ENCODE peak calls at places on chromosomes 2 and 18, in six cellular contexts. T, L, O, Z, E and R are unnamed samples.

GRCh38 chr2:46866770-46867246 is 48.8 kb downstream of the MCFD2 start:
- DNase-seq in E (peak), L (no peak), O (no peak), Z (peak), T (peak), R (no peak)

GRCh38 chr2:74407682-74408081 is 13.7 kb downstream of the C2orf81 start:
- DNase-seq in T (no peak), Z (no peak), E (no peak), L (no peak), O (no peak), R (no peak)

GRCh38 chr2:212709287-212709686 is 170.7 kb upstream of the ERBB4 start:
- DNase-seq in T (no peak), L (peak), O (no peak), Z (no peak), E (no peak), R (no peak)

GRCh38 chr2:236787885-236788284 is 218.3 kb downstream of the ACKR3 start:
- DNase-seq in Z (no peak), L (no peak), O (no peak), E (no peak), T (no peak), R (no peak)

GRCh38 chr2:186561467-186562208 is 28.2 kb upstream of the ITGAV start:
- DNase-seq in T (no peak), E (peak), L (no peak), O (peak), Z (no peak), R (peak)

GRCh38 chr18:44826418-44827259 is 146.0 kb downstream of the SETBP1 start:
- DNase-seq in E (no peak), O (peak), T (peak), L (peak), Z (peak), R (no peak)

GRCh38 chr2:202034249-202035088 is 814 bp downstream of the FZD7 start:
- DNase-seq in E (no peak), O (peak), T (peak), Z (no peak), L (no peak), R (peak)

GRCh38 chr2:231965118-231965517 is 3.6 kb downstream of the DIS3L2 start:
- DNase-seq in L (no peak), O (no peak), E (peak), T (no peak), Z (no peak), R (no peak)

GRCh38 chr2:63055510-63056308 is 5.1 kb downstream of the OTX1 start:
- DNase-seq in Z (no peak), E (no peak), O (no peak), L (no peak), T (no peak), R (peak)

GRCh38 chr2:118371500-118371899 is 283.2 kb downstream of the INSIG2 start:
- DNase-seq in Z (no peak), L (peak), E (peak), T (no peak), O (peak), R (no peak)

GRCh38 chr2:15472133-15472532 is 89.0 kb downstream of the NBAS start:
- DNase-seq in T (no peak), Z (no peak), L (no peak), O (no peak), E (no peak), R (no peak)

GRCh38 chr2:101230541-101230993 is 22.1 kb upstream of the CNOT11 start:
- DNase-seq in T (no peak), O (no peak), L (peak), Z (no peak), E (peak), R (no peak)

GRCh38 chr18:78160961-78161656 is 818.5 kb upstream of the SALL3 start:
- DNase-seq in Z (no peak), E (no peak), L (no peak), O (no peak), T (no peak), R (no peak)

GRCh38 chr2:131034122-131035051 is 58.9 kb downstream of the FAM168B start:
- DNase-seq in E (no peak), O (no peak), L (peak), Z (peak), T (no peak), R (no peak)

GRCh38 chr2:158688722-158689121 is 106.4 kb upstream of the DAPL1 start:
- DNase-seq in T (no peak), O (peak), E (no peak), Z (no peak), L (peak), R (no peak)

GRCh38 chr2:160052524-160052923 is 9.9 kb downstream of the PLA2R1 start:
- DNase-seq in O (no peak), T (no peak), E (no peak), L (no peak), Z (no peak), R (no peak)

GRCh38 chr2:28747714-28748113 is 3.9 kb upstream of the PPP1CB start:
- DNase-seq in O (no peak), E (no peak), Z (no peak), L (no peak), T (peak), R (no peak)

GRCh38 chr2:239597216-239597615 is 196.4 kb upstream of the HDAC4 start:
- DNase-seq in L (no peak), E (no peak), O (no peak), Z (no peak), T (no peak), R (no peak)

GRCh38 chr18:32378705-32379104 is 92.0 kb downstream of the GAREM1 start:
- DNase-seq in L (peak), E (peak), Z (peak), T (no peak), O (peak), R (no peak)

GRCh38 chr2:159571540-159572260 is 44.6 kb downstream of the BAZ2B start:
- DNase-seq in L (no peak), T (no peak), O (no peak), Z (no peak), E (no peak), R (no peak)

GRCh38 chr2:219543596-219544358 is at the start of the genes CHPF and TMEM198:
- DNase-seq in Z (peak), T (peak), L (peak), O (peak), E (peak), R (peak)
- TF ChIP-seq POLR2A in Z (peak), T (peak), L (peak), O (no peak), E (no peak), R (no peak)

GRCh38 chr2:241609859-241610793 is 26.8 kb downstream of the THAP4 start:
- DNase-seq in L (peak), E (peak), T (peak), O (no peak), Z (peak), R (peak)
- TF ChIP-seq POLR2A in L (peak), E (peak), T (peak), O (no peak), Z (no peak), R (no peak)

DNA sequence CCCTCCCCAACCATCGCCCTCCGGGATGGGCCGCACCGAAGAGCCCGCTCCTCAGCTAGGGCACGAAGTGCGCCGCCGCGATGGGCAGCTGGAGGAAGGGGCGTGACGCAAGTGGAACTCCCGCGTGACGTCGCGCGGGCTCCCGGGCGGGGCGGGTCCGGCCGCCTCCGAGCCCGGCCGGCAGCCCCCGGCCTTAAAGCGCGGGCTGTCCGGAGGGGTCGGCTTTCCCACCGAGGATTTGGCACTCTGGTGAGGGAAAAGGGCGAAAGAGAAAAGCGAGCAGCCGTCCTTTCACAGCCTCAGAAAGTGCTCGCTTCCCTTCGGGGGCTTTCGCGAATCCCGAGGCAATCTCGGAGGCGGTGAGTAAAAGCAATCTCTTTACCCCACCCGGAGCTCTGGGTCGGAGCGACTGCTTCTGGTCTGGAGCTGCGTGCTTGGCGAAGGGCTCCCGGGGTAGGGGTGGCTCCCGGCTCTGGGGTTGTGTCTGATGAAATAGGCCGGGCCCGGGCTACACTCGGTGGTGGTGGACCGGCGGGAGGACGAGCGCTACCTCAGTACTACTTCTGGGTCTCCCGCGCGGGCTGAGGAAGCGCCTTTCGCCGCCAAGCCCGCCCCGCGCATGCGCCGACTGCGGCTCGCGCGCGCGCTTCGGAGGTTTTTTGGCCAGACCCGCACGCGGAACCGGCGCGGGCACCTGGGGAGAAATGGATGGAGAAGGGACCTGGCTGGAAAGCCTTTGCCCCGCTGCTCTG is at the start of gene RBBP8:
- DNase-seq in L (peak), Z (peak), T (peak), E (peak), O (peak), R (peak)
- TF ChIP-seq POLR2A in L (peak), Z (no peak), T (peak), E (peak), O (peak), R (peak)

GRCh38 chr2:37554157-37554515 is 117.3 kb downstream of the CDC42EP3 start:
- DNase-seq in O (no peak), L (no peak), E (no peak), T (no peak), Z (no peak), R (no peak)

GRCh38 chr2:37554687-37555086 is 116.8 kb downstream of the CDC42EP3 start:
- DNase-seq in L (no peak), E (no peak), O (no peak), T (no peak), Z (no peak), R (no peak)

GRCh38 chr2:37556256-37556655 is 115.2 kb downstream of the CDC42EP3 start:
- DNase-seq in Z (no peak), L (no peak), O (no peak), T (no peak), E (no peak), R (no peak)

GRCh38 chr2:37553411-37554156 is 117.9 kb downstream of the CDC42EP3 start:
- DNase-seq in L (no peak), O (no peak), T (no peak), Z (no peak), E (no peak), R (no peak)

GRCh38 chr2:37555457-37555856 is 116.0 kb downstream of the CDC42EP3 start:
- DNase-seq in O (no peak), E (no peak), T (no peak), L (no peak), Z (no peak), R (no peak)
- TF ChIP-seq POLR2A in O (no peak), E (no peak), T (no peak), L (no peak), Z (no peak), R (no peak)

DNA sequence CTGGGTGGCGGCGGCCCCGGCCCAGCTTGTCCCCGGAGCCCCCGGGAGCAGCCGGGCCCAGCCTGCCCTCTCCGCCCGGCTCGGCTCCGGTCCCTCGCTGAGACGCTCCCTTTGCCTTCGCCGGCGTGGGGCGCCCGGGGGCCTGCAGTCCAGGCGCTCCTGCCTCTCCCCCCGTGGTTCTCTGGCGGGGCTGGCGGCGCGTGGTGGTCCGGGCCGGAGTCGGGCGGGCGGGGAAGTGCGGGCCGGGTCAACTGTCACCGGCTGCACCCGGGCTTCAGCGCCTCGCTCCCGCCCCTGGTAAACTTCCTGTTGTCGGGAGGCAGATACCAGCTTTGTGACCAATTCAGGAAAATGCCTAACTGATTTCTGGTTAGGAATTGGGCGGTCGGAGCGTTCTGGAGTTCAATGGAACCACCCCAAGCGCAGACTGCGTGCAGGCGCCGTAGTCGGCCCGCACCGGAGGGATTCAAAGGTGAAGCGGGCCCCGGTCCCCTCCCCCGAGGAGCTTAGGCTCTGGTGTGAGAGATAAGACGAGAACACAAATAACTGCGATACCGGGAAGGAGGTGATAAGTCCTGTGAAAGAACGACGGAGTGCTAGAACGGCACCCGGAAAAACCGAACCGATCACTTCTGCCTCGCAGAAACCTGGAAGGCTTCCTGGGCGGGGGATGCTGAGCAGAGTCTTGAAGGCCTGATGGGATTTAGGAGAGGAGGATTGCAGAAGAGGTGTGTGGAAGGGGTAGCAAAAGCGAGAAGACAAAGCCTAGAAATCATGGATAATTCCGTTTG is 884 bp downstream of the CAB39 start:
- DNase-seq in T (peak), E (peak), O (peak), L (no peak), Z (peak), R (peak)
- TF ChIP-seq POLR2A in T (peak), E (no peak), O (no peak), L (no peak), Z (no peak), R (peak)

DNA sequence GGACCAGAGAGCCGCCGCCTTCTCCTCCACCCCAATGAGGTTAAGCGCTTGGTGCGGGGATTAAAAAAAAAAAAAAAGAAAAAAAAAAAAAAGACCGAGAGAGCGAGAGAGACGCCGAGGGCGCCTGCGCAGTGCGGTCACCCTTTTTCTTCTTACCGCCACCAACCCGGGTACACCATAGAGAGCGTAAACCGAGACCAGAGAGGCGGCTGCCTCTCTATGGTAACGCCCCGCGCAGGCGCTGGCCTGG is at the start of gene CLASP1:
- DNase-seq in L (peak), T (peak), Z (peak), E (peak), O (peak), R (peak)
- TF ChIP-seq POLR2A in L (no peak), T (no peak), Z (no peak), E (no peak), O (peak), R (no peak)

GRCh38 chr18:9404565-9405060 is 70.0 kb downstream of the TWSG1 start:
- DNase-seq in E (no peak), T (no peak), L (no peak), O (no peak), Z (no peak), R (peak)
- TF ChIP-seq POLR2A in E (no peak), T (no peak), L (no peak), O (no peak), Z (no peak), R (no peak)

GRCh38 chr2:173775440-173775839 is 189.7 kb downstream of the SP3 start:
- DNase-seq in E (no peak), T (no peak), Z (no peak), O (no peak), L (no peak), R (no peak)
- TF ChIP-seq POLR2A in E (no peak), T (no peak), Z (no peak), O (no peak), L (no peak), R (no peak)

GRCh38 chr2:112140413-112140802 is 2.2 kb downstream of the FBLN7 start:
- DNase-seq in Z (no peak), T (no peak), E (no peak), O (no peak), L (no peak), R (no peak)

GRCh38 chr2:112137516-112138142 is 556 bp upstream of the FBLN7 start:
- DNase-seq in E (peak), L (peak), Z (no peak), O (no peak), T (no peak), R (no peak)

GRCh38 chr2:112140899-112141622 is 2.9 kb downstream of the FBLN7 start:
- DNase-seq in T (no peak), O (no peak), Z (no peak), L (no peak), E (no peak), R (no peak)

GRCh38 chr2:112136081-112136480 is 2.1 kb upstream of the FBLN7 start:
- DNase-seq in T (no peak), E (no peak), Z (no peak), L (no peak), O (no peak), R (no peak)

DNA sequence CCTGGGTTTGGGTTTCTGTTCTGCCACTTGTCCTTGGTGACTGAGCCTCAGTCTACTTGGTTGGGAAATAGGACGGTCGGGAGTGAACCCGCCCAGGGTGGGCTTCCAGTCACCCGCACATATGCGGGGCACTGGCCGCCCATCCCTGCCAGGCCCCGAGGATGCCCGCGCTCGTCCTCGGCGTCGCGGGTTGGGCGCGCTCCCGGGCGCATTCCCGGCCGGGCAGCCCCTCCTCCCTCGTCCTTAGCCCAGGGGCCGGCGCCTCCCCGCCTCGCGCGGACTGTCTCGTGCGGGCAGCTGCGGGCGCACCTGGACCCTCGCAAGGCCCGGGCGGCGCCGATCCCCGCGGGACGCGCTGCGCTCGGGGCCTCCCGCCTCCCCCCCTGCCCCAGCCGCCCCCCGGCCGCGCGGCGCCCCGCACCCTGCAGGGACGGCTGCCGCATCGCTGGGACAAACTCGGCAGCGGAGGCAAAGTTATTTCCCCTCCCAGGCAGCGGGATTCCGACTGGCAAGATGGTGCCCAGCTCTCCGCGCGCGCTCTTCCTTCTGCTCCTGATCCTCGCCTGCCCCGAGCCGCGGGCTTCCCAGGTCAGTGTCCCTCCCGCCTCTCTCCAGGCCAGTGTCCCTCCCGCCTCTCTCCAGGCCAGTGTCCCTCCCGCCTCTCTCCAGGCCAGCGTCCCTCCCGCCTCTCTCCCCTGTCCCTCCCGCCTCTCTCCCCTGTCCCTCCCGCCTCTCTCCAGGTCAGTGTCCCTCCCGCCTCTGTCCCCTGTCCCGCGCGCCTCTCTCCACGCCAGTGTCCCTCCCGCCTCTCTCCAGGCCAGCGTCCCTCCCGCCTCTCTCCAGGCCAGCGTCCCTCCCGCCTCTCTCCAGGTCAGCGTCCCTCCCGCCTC is at the start of gene FBLN7:
- DNase-seq in O (no peak), T (no peak), E (no peak), L (no peak), Z (no peak), R (no peak)
- TF ChIP-seq POLR2A in O (no peak), T (no peak), E (no peak), L (no peak), Z (no peak), R (no peak)

DNA sequence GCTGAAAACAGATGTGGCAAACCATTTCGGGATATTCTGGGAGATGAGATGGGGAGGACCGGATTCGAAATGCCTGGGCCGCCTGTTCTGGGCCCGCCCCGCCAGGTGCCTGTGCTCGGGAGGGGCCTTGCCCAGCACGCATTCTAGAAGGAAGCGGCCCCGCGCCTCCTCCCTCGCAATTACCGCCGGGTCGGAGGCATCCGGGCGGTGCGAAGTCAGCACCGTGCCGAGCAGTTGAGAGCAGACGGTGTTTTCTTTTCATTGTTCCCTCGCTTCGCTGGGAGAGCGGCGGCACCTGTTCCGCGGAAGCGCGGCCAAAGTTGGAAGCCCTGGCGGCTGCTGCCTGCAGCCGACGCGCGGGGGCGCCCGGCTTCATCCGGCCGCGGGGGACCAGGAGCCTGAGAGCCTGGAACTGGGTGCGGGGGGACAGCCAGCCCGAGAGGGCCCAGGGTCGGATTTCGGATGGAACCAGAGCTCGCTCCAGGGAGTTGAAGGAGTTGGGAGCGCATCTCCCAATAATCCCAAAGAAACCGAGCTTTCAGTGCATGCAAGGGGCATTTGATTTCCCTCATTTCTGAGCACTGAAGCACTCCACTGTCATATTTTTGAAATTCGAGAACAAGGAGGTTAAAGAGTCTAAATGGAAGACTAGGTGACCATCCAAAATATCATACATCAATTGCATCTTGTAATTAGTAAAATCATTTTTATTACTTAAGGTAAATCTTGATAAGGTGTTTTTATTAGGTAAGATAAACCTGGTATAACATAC is 241.8 kb upstream of the RAB12 start:
- DNase-seq in T (peak), L (no peak), Z (peak), E (no peak), O (peak), R (no peak)
- TF ChIP-seq POLR2A in T (no peak), L (no peak), Z (no peak), E (no peak), O (no peak), R (no peak)